ENCODE peak calls at places on chromosomes 6 and 20, in ten cellular contexts. C is breast epithelium; L is cardiac muscle cell; E is fibroblast of lung; P is effector memory CD4-positive, alpha-beta T cell; Z is GM23338; Y is naive thymus-derived CD4-positive, alpha-beta T cell; S is HL-60; Q is uterus; T is kidney. X is an unnamed sample.

GRCh38 chr20:61520761-61521460 is 268.9 kb downstream of the CDH4 start:
- DNase-seq in C (no peak), L (no peak), E (peak; percentile 70), P (no peak), Z (no peak), Y (no peak), S (no peak), Q (no peak), T (no peak), X (no peak)

GRCh38 chr6:41092421-41093140 is 19.8 kb downstream of the NFYA start:
- DNase-seq in C (no peak), L (peak; percentile 12), E (peak; percentile 43), P (no peak), Z (peak; percentile 21), Y (no peak), S (no peak), Q (no peak), T (no peak), X (no peak)

GRCh38 chr6:98308564-98308963 is 525.8 kb upstream of the POU3F2 start:
- DNase-seq in C (no peak), L (no peak), E (no peak), P (no peak), Z (no peak), Y (no peak), S (no peak), Q (no peak), T (no peak), X (no peak)

GRCh38 chr6:155440758-155441157 is 14.9 kb downstream of the NOX3 start:
- DNase-seq in C (no peak), L (no peak), E (no peak), P (no peak), Z (no peak), Y (no peak), S (no peak), Q (no peak), T (no peak), X (no peak)

GRCh38 chr6:120556491-120556890 is 777.8 kb downstream of the TBC1D32 start:
- DNase-seq in C (no peak), L (no peak), E (no peak), P (no peak), Z (no peak), Y (no peak), S (no peak), Q (no peak), T (no peak), X (peak; percentile 47)

GRCh38 chr6:16624631-16625299 is 136.5 kb downstream of the ATXN1 start:
- DNase-seq in C (no peak), L (no peak), E (no peak), P (no peak), Z (no peak), Y (no peak), S (no peak), Q (no peak), T (no peak), X (no peak)

GRCh38 chr6:135686784-135687301 is 164.7 kb upstream of the PDE7B start:
- DNase-seq in C (no peak), L (no peak), E (peak; percentile 68), P (no peak), Z (no peak), Y (no peak), S (peak; percentile 55), Q (no peak), T (no peak), X (peak; percentile 85)

GRCh38 chr6:28531479-28532128 is 5.9 kb downstream of the GPX5 start:
- DNase-seq in C (no peak), L (no peak), E (no peak), P (no peak), Z (peak; percentile 85), Y (no peak), S (no peak), Q (no peak), T (no peak), X (no peak)

GRCh38 chr6:3045369-3045768 is 22.9 kb upstream of the RIPK1 start:
- DNase-seq in C (no peak), L (no peak), E (no peak), P (no peak), Z (no peak), Y (no peak), S (no peak), Q (no peak), T (no peak), X (no peak)

GRCh38 chr20:38970302-38970701 is 8.2 kb downstream of the DHX35 start:
- DNase-seq in C (no peak), L (no peak), E (peak; percentile 31), P (no peak), Z (no peak), Y (no peak), S (no peak), Q (no peak), T (no peak), X (peak; percentile 89)

DNA sequence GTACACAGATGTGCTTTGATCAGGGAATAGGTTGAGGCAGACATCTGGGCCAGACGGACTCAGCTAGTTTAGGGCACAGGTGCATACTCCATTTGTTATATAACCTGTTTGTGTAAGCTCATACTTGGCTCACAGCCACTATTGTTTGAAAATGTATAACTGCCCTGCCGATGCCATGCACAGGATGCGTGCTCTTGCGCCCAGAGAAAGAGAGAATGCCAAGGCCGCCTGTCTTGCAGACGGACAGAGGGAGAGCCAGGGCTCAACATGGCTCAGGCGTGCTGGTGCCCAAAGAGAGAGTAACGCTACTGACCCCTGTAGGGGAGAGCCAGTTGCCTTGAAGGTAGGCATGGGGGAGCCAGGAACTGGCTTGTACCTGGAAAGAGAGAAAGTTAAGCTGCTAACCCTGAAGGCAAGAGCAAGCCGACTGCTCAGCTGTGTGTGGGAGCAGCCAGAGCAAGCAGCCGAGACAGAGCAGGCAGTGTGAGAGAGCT is 57.7 kb downstream of the FAM229B start:
- DNase-seq in C (no peak), L (no peak), E (no peak), P (no peak), Z (peak; percentile 65), Y (no peak), S (no peak), Q (peak; percentile 29), T (no peak), X (no peak)
- H3K27ac ChIP-seq in C (peak overlapping the region; percentile 32), L (no peak overlapping the region), E (no peak overlapping the region), P (no peak overlapping the region), Z (no peak overlapping the region), Y (no peak overlapping the region), S (no peak overlapping the region), Q (peak overlapping the region; percentile 67), T (no peak overlapping the region), X (no peak overlapping the region)

GRCh38 chr6:168232989-168233874 is 86.3 kb downstream of the DACT2 start:
- DNase-seq in C (no peak), L (no peak), E (no peak), P (no peak), Z (no peak), Y (no peak), S (no peak), Q (no peak), T (no peak), X (no peak)

GRCh38 chr6:168232528-168232927 is 87.0 kb downstream of the DACT2 start:
- DNase-seq in C (no peak), L (no peak), E (no peak), P (no peak), Z (no peak), Y (no peak), S (no peak), Q (no peak), T (no peak), X (no peak)

GRCh38 chr6:168229368-168229752 is 90.2 kb downstream of the DACT2 start:
- DNase-seq in C (no peak), L (no peak), E (no peak), P (no peak), Z (peak; percentile 25), Y (no peak), S (no peak), Q (no peak), T (no peak), X (no peak)

GRCh38 chr6:168231393-168231957 is 88.1 kb downstream of the DACT2 start:
- DNase-seq in C (no peak), L (no peak), E (no peak), P (no peak), Z (no peak), Y (no peak), S (no peak), Q (no peak), T (no peak), X (no peak)

DNA sequence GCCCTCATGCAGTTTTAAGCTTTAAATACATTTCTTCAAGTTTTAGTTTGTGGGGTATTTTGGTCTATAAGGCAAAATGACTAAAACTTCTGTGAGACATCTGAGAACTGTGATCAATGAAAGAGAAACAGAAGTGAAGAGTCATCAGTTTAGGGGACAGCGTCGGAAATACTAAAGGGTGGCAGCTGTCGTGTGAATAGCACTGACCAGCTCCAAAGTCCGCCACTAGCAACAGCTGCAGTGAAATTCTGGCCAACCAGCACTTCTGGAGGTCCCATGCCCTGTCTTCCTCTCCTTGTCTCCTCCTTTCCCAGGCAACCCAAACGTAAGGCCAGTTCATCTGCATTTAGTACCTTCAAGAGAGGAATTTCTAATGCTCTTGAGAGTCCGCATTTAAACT is 87.5 kb downstream of the DACT2 start:
- DNase-seq in C (no peak), L (peak; percentile 18), E (no peak), P (no peak), Z (no peak), Y (no peak), S (no peak), Q (no peak), T (no peak), X (no peak)
- H3K27ac ChIP-seq in C (no peak overlapping the region), L (no peak overlapping the region), E (no peak overlapping the region), P (no peak overlapping the region), Z (no peak overlapping the region), Y (no peak overlapping the region), S (no peak overlapping the region), Q (no peak overlapping the region), T (no peak overlapping the region), X (no peak overlapping the region)

DNA sequence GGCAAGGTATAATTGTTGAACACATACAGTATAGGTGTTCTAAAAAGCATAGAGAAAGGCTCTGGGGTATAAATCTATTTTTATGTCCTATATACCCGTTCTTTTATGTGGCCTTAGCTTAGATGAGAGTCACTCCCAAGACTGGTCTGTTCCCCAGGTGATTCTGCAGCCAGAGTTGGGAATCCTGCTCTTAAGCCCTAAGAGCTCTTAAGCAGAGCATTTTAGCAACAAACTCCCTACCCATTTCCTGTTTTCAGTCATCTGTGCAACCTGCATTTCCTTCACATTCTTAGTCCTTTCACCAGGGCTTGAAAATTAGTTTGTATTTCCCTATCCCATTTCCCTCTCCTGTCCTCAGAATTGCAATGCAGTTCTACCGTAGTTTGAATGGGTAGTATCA is 166.1 kb downstream of the HS3ST5 start:
- DNase-seq in C (no peak), L (no peak), E (no peak), P (no peak), Z (peak; percentile 58), Y (no peak), S (no peak), Q (no peak), T (no peak), X (no peak)
- H3K27ac ChIP-seq in C (no peak overlapping the region), L (no peak overlapping the region), E (no peak overlapping the region), P (no peak overlapping the region), Z (peak overlapping the region; percentile 28), Y (no peak overlapping the region), S (no peak overlapping the region), Q (no peak overlapping the region), T (no peak overlapping the region), X (no peak overlapping the region)

DNA sequence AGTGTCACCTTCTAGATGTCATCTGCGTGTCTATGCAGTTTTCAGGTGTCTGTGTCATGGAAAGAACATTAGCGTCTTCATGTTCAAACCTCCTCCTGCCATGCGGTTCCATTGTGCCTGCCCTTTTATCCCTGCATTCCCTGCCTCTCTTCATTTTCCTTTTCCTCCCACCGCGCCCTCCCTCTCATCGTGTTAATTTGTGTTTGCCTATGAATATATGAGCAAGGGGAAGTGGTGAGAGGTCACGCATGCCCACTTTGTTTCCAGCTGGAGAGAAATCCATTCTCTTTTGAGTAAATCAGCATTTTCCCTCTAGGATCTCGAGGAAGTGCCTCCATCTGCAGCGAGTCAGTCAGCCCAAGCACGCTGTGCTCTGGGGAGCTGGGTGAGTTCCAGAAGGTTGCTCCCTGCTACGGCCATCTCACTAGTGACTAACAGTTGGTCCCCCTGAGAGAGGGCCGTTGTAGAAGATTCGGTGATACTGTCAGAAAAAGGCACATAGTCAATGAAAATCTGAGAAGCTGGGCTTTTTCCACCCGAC is 42.9 kb downstream of the CDH26 start:
- DNase-seq in C (no peak), L (no peak), E (peak; percentile 13), P (no peak), Z (no peak), Y (no peak), S (no peak), Q (no peak), T (peak; percentile 65), X (no peak)
- H3K27ac ChIP-seq in C (no peak overlapping the region), L (no peak overlapping the region), E (no peak overlapping the region), P (no peak overlapping the region), Z (no peak overlapping the region), Y (no peak overlapping the region), S (no peak overlapping the region), Q (no peak overlapping the region), T (no peak overlapping the region), X (no peak overlapping the region)

X was measured in foreskin keratinocyte.